ENCODE peak calls at places on chromosomes 16 and 17, in five cellular contexts. S, Y, G, Q and I are unnamed samples.

GRCh38 chr16:90023078-90023447 is 3.8 kb upstream of the DBNDD1 start:
- DNase-seq in S (no peak), Y (no peak), Q (no peak), G (no peak), I (no peak)

GRCh38 chr17:2591040-2591640 is 2.3 kb upstream of the PAFAH1B1 start:
- DNase-seq in G (no peak), Q (no peak), Y (no peak), S (no peak), I (no peak)

GRCh38 chr17:74430706-74431567 is 951 bp upstream of the GPRC5C start:
- DNase-seq in Y (peak), S (peak), G (peak), Q (no peak), I (no peak)

GRCh38 chr16:89811321-89811720 is 5.1 kb downstream of the FANCA start:
- DNase-seq in G (no peak), Y (no peak), Q (no peak), S (no peak), I (peak)

GRCh38 chr16:84032458-84033178 is 10.0 kb downstream of the SLC38A8 start:
- DNase-seq in G (no peak), Q (no peak), Y (no peak), S (no peak), I (no peak)

GRCh38 chr17:44233582-44233981 is 14.1 kb upstream of the UBTF start:
- DNase-seq in G (no peak), Q (no peak), S (no peak), Y (no peak), I (no peak)

GRCh38 chr16:54280751-54281150 is 5.8 kb downstream of the IRX3 start:
- DNase-seq in Q (no peak), S (no peak), Y (no peak), G (no peak), I (no peak)

GRCh38 chr17:10631048-10631700 is 25.9 kb downstream of the MYH3 start:
- DNase-seq in S (peak), Y (no peak), G (no peak), Q (no peak), I (no peak)

GRCh38 chr16:9854665-9855064 is 327.6 kb downstream of the GRIN2A start:
- DNase-seq in S (no peak), Y (no peak), G (no peak), Q (no peak), I (no peak)
- H3K27ac ChIP-seq in S (no peak), Y (no peak), G (no peak), Q (no peak), I (no peak)

GRCh38 chr17:15349119-15349518 is 7.7 kb upstream of the TEKT3 start:
- DNase-seq in G (no peak), Q (no peak), Y (no peak), S (no peak), I (no peak)

GRCh38 chr17:15350777-15351486 is 9.5 kb upstream of the TEKT3 start:
- DNase-seq in Y (no peak), Q (no peak), G (no peak), S (no peak), I (no peak)

GRCh38 chr17:15354256-15354655 is 12.9 kb upstream of the TEKT3 start:
- DNase-seq in Y (no peak), G (no peak), S (no peak), Q (no peak), I (no peak)

GRCh38 chr17:15351487-15351840 is 10.1 kb upstream of the TEKT3 start:
- DNase-seq in G (no peak), S (no peak), Y (no peak), Q (no peak), I (no peak)

DNA sequence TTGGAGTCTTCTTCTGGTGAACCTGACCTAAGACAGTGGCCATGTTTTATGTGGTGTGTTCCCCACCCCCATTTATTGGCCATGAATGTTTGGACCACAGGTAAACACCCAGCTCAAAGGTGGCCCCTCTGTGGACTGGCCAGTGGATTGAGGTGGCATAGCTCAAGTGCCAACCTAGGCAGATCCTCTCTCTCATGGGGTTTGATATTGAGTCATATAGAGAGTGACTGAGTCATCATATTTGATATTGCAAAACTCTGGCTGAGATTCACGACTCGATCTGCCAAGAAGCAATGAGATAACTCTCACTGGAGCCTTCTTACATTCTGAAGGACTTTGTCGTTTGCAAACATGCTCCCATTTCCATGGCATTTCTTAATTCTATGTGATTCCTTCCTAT is 10.5 kb upstream of the TEKT3 start:
- DNase-seq in Y (no peak), G (peak), S (peak), Q (no peak), I (no peak)
- H3K27ac ChIP-seq in Y (no peak), G (peak), S (no peak), Q (no peak), I (no peak)

DNA sequence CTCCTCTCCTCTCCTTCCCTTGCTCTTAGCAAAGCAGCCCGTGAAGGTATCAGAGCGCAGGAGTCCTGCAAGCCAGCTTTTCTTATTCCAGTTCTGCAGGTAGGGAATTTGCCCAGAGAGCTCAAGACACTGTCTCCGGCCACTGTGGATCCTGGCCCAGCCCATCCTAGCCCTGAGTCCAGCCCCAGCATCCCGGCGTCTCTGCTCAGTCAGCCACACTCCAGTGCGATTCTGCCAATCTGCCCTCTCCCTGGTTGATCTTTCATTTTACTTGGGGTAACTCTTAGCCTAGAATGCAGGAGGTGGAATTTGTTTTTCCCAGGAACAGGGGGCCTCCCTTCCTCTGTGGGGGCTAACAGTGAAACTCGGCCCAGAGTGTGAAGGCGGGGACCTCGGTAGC is 176.9 kb upstream of the GSE1 start:
- DNase-seq in S (no peak), Y (no peak), G (no peak), Q (no peak), I (no peak)
- H3K27ac ChIP-seq in S (no peak), Y (peak), G (peak), Q (no peak), I (no peak)

DNA sequence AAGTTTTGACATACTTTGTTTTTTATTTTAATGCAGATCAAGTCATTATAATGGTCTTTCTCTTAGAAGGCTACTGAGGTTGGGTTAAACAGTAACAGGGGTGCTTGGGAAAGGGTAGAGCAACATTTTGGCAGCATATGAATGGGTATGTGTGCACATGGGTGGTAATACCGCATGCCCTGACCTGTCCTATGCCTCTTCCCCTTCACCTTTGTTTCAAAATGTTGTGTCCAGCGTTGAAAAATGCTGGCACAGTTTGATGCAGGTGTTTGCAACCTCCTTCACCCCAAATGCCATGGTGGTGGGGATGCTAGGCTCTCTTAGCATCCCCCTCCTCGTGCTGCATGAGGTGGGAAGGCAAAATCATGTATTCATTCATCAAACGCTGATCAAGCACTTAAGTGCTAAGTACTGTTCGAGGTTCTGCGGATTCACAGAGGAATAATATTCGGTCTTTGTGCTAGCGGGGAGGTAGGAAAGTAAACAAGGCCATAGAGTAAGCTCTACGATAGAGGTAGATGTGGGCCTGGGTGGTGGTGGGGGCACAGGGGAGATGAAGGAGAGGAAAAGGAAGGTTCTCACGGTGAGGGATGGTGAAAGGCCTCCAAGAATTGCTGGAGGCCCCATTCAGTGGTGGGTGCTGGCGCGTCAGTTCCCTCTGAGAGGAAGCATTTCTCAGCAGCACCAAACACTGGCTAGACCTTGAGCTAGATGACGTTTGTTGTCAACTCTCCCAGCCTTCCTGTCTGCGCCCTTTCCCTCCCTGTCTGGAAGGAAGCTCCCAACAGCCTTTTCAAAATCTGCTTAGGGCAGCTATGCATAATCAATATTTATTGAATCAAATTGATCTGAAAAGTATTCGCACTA is 13.3 kb upstream of the MARCHF10 start:
- DNase-seq in Y (no peak), S (no peak), Q (no peak), G (peak), I (no peak)
- H3K27ac ChIP-seq in Y (no peak), S (peak), Q (no peak), G (no peak), I (no peak)

DNA sequence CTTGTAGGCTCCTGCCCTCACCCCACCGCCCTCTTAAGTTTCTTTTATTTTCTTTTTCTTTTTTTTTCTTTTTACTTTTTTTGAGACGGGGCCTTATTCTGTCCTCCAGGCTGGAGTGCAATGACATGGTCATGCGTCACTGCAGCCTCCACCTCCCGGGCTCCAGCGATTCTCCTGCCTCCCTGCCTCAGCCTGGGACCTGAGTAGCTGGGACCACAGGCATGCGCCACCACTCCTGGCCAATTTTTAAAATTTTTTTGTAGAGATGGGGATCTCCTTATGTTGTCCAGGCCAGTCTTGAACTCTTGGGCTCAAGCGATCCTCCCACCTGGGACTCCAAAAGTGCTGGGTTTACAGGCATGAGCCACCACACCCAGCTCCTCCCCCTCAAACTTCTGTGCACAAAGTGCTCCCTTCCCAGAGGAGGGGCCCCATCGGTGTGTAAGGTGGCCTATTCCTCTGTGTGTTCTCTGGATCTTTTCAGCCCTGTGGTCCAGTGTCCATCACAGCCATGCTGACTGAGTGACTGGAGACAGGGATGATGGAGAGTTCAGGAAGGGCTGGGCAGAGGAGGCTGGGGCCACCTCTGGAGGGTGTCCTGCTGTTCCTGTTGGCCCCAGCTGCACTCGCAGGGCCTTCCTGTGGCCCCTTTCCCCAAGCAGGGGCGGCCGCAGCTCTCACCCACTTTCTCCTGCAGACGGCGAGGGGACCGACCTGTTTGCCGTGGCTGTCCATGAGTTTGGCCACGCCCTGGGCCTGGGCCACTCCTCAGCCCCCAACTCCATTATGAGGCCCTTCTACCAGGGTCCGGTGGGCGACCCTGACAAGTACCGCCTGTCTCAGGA is 8.9 kb upstream of the IL32 start:
- DNase-seq in Q (peak), Y (no peak), G (no peak), S (no peak), I (no peak)
- H3K27ac ChIP-seq in Q (no peak), Y (no peak), G (no peak), S (no peak), I (no peak)